ENCODE peak calls at places on chromosomes 3 and 15, in five cellular contexts. One of them, this sample, is unnamed.

GRCh38 chr15:90099072-90099867 is 3.0 kb downstream of the IDH2 start:
- DNase-seq in iPS-NIHi11: no peak
- DNase-seq in non-pigmented ciliary epithelial cell: no peak
- DNase-seq in omental fat pad: no peak
- DNase-seq in stimulated activated CD8-positive, alpha-beta memory T cell treated with anti-CD3 and anti-CD28 coated beads, Interleukin-7, amount 100 ng/mL, for 1 hour: no peak
- DNase-seq in this sample: no peak

GRCh38 chr3:28971156-28971555 is 309.7 kb upstream of the RBMS3 start:
- DNase-seq in stimulated activated CD8-positive, alpha-beta memory T cell treated with anti-CD3 and anti-CD28 coated beads, Interleukin-7, amount 100 ng/mL, for 1 hour: no peak
- DNase-seq in omental fat pad: no peak
- DNase-seq in iPS-NIHi11: no peak
- DNase-seq in non-pigmented ciliary epithelial cell: no peak
- DNase-seq in this sample: no peak

GRCh38 chr15:78681306-78682012 is 40.4 kb upstream of the CHRNB4 start:
- DNase-seq in non-pigmented ciliary epithelial cell: no peak
- DNase-seq in stimulated activated CD8-positive, alpha-beta memory T cell treated with anti-CD3 and anti-CD28 coated beads, Interleukin-7, amount 100 ng/mL, for 1 hour: no peak
- DNase-seq in iPS-NIHi11: no peak
- DNase-seq in omental fat pad: no peak
- DNase-seq in this sample: no peak

GRCh38 chr15:38941399-38941953 is 376.9 kb upstream of the RASGRP1 start:
- DNase-seq in non-pigmented ciliary epithelial cell: no peak
- DNase-seq in omental fat pad: no peak
- DNase-seq in stimulated activated CD8-positive, alpha-beta memory T cell treated with anti-CD3 and anti-CD28 coated beads, Interleukin-7, amount 100 ng/mL, for 1 hour: no peak
- DNase-seq in iPS-NIHi11: peak; percentile 6
- DNase-seq in this sample: no peak

GRCh38 chr3:184632551-184632950 is 71.0 kb downstream of the EPHB3 start:
- DNase-seq in stimulated activated CD8-positive, alpha-beta memory T cell treated with anti-CD3 and anti-CD28 coated beads, Interleukin-7, amount 100 ng/mL, for 1 hour: no peak
- DNase-seq in iPS-NIHi11: no peak
- DNase-seq in omental fat pad: no peak
- DNase-seq in non-pigmented ciliary epithelial cell: no peak
- DNase-seq in this sample: no peak

GRCh38 chr15:85407421-85408269 is 27.2 kb downstream of the AKAP13 start:
- DNase-seq in stimulated activated CD8-positive, alpha-beta memory T cell treated with anti-CD3 and anti-CD28 coated beads, Interleukin-7, amount 100 ng/mL, for 1 hour: no peak
- DNase-seq in non-pigmented ciliary epithelial cell: peak; percentile 78
- DNase-seq in iPS-NIHi11: no peak
- DNase-seq in omental fat pad: no peak
- DNase-seq in this sample: peak; percentile 23

GRCh38 chr15:67017318-67017717 is 48.1 kb upstream of the SMAD3 start:
- DNase-seq in stimulated activated CD8-positive, alpha-beta memory T cell treated with anti-CD3 and anti-CD28 coated beads, Interleukin-7, amount 100 ng/mL, for 1 hour: no peak
- DNase-seq in non-pigmented ciliary epithelial cell: no peak
- DNase-seq in omental fat pad: no peak
- DNase-seq in iPS-NIHi11: no peak
- DNase-seq in this sample: no peak

GRCh38 chr15:92005154-92005553 is 151.6 kb downstream of the SLCO3A1 start:
- DNase-seq in stimulated activated CD8-positive, alpha-beta memory T cell treated with anti-CD3 and anti-CD28 coated beads, Interleukin-7, amount 100 ng/mL, for 1 hour: no peak
- DNase-seq in iPS-NIHi11: no peak
- DNase-seq in omental fat pad: no peak
- DNase-seq in non-pigmented ciliary epithelial cell: no peak
- DNase-seq in this sample: no peak

GRCh38 chr3:141940204-141940776 is 63.8 kb downstream of the ATP1B3 start:
- DNase-seq in non-pigmented ciliary epithelial cell: peak; percentile 24
- DNase-seq in omental fat pad: no peak
- DNase-seq in stimulated activated CD8-positive, alpha-beta memory T cell treated with anti-CD3 and anti-CD28 coated beads, Interleukin-7, amount 100 ng/mL, for 1 hour: no peak
- DNase-seq in iPS-NIHi11: peak; percentile 42
- DNase-seq in this sample: no peak

GRCh38 chr3:156218353-156218744 is 98.0 kb downstream of the KCNAB1 start:
- DNase-seq in stimulated activated CD8-positive, alpha-beta memory T cell treated with anti-CD3 and anti-CD28 coated beads, Interleukin-7, amount 100 ng/mL, for 1 hour: no peak
- DNase-seq in non-pigmented ciliary epithelial cell: no peak
- DNase-seq in omental fat pad: no peak
- DNase-seq in iPS-NIHi11: no peak
- DNase-seq in this sample: no peak

GRCh38 chr3:36542186-36542585 is 161.9 kb downstream of the STAC start:
- DNase-seq in stimulated activated CD8-positive, alpha-beta memory T cell treated with anti-CD3 and anti-CD28 coated beads, Interleukin-7, amount 100 ng/mL, for 1 hour: no peak
- DNase-seq in omental fat pad: no peak
- DNase-seq in non-pigmented ciliary epithelial cell: no peak
- DNase-seq in iPS-NIHi11: no peak
- DNase-seq in this sample: no peak

GRCh38 chr15:100878601-100879000 is 1.0 kb upstream of the ALDH1A3 start:
- DNase-seq in stimulated activated CD8-positive, alpha-beta memory T cell treated with anti-CD3 and anti-CD28 coated beads, Interleukin-7, amount 100 ng/mL, for 1 hour: no peak
- DNase-seq in omental fat pad: no peak
- DNase-seq in iPS-NIHi11: peak; percentile 47
- DNase-seq in non-pigmented ciliary epithelial cell: no peak
- DNase-seq in this sample: no peak

GRCh38 chr3:150376001-150376848 is 31.9 kb upstream of the TSC22D2 start:
- DNase-seq in omental fat pad: no peak
- DNase-seq in stimulated activated CD8-positive, alpha-beta memory T cell treated with anti-CD3 and anti-CD28 coated beads, Interleukin-7, amount 100 ng/mL, for 1 hour: no peak
- DNase-seq in non-pigmented ciliary epithelial cell: no peak
- DNase-seq in iPS-NIHi11: no peak
- DNase-seq in this sample: no peak

GRCh38 chr15:38193496-38193895 is 59.1 kb upstream of the SPRED1 start:
- DNase-seq in omental fat pad: no peak
- DNase-seq in non-pigmented ciliary epithelial cell: no peak
- DNase-seq in iPS-NIHi11: no peak
- DNase-seq in stimulated activated CD8-positive, alpha-beta memory T cell treated with anti-CD3 and anti-CD28 coated beads, Interleukin-7, amount 100 ng/mL, for 1 hour: no peak
- DNase-seq in this sample: no peak

GRCh38 chr3:99978221-99978620 is 136.1 kb downstream of the FILIP1L start:
- DNase-seq in non-pigmented ciliary epithelial cell: no peak
- DNase-seq in iPS-NIHi11: no peak
- DNase-seq in stimulated activated CD8-positive, alpha-beta memory T cell treated with anti-CD3 and anti-CD28 coated beads, Interleukin-7, amount 100 ng/mL, for 1 hour: no peak
- DNase-seq in omental fat pad: no peak
- DNase-seq in this sample: no peak

GRCh38 chr3:55750525-55750924 is 263.4 kb upstream of the WNT5A start:
- DNase-seq in omental fat pad: no peak
- DNase-seq in stimulated activated CD8-positive, alpha-beta memory T cell treated with anti-CD3 and anti-CD28 coated beads, Interleukin-7, amount 100 ng/mL, for 1 hour: no peak
- DNase-seq in non-pigmented ciliary epithelial cell: peak; percentile 76
- DNase-seq in iPS-NIHi11: no peak
- DNase-seq in this sample: no peak

GRCh38 chr3:43871627-43872245 is 181.0 kb downstream of the ABHD5 start:
- DNase-seq in stimulated activated CD8-positive, alpha-beta memory T cell treated with anti-CD3 and anti-CD28 coated beads, Interleukin-7, amount 100 ng/mL, for 1 hour: no peak
- DNase-seq in non-pigmented ciliary epithelial cell: no peak
- DNase-seq in iPS-NIHi11: no peak
- DNase-seq in omental fat pad: no peak
- DNase-seq in this sample: no peak

GRCh38 chr3:136802481-136802996 is 16.4 kb upstream of the SLC35G2 start:
- DNase-seq in iPS-NIHi11: no peak
- DNase-seq in stimulated activated CD8-positive, alpha-beta memory T cell treated with anti-CD3 and anti-CD28 coated beads, Interleukin-7, amount 100 ng/mL, for 1 hour: no peak
- DNase-seq in non-pigmented ciliary epithelial cell: no peak
- DNase-seq in omental fat pad: no peak
- DNase-seq in this sample: peak; percentile 74

GRCh38 chr15:59282515-59283337 is 76.1 kb downstream of the LDHAL6B start:
- DNase-seq in stimulated activated CD8-positive, alpha-beta memory T cell treated with anti-CD3 and anti-CD28 coated beads, Interleukin-7, amount 100 ng/mL, for 1 hour: no peak
- DNase-seq in omental fat pad: no peak
- DNase-seq in non-pigmented ciliary epithelial cell: no peak
- DNase-seq in iPS-NIHi11: no peak
- DNase-seq in this sample: no peak

GRCh38 chr15:92541197-92542190 is 114.1 kb downstream of the FAM174B start:
- DNase-seq in stimulated activated CD8-positive, alpha-beta memory T cell treated with anti-CD3 and anti-CD28 coated beads, Interleukin-7, amount 100 ng/mL, for 1 hour: no peak
- DNase-seq in omental fat pad: no peak
- DNase-seq in iPS-NIHi11: no peak
- DNase-seq in non-pigmented ciliary epithelial cell: no peak
- DNase-seq in this sample: no peak

GRCh38 chr15:77031376-77032050 is 36.6 kb downstream of the PSTPIP1 start:
- DNase-seq in iPS-NIHi11: no peak
- DNase-seq in stimulated activated CD8-positive, alpha-beta memory T cell treated with anti-CD3 and anti-CD28 coated beads, Interleukin-7, amount 100 ng/mL, for 1 hour: no peak
- DNase-seq in non-pigmented ciliary epithelial cell: no peak
- DNase-seq in omental fat pad: no peak
- DNase-seq in this sample: peak; percentile 56

GRCh38 chr3:151425640-151426336 is 35.1 kb downstream of the IGSF10 start:
- DNase-seq in omental fat pad: no peak
- DNase-seq in non-pigmented ciliary epithelial cell: no peak
- DNase-seq in iPS-NIHi11: no peak
- DNase-seq in stimulated activated CD8-positive, alpha-beta memory T cell treated with anti-CD3 and anti-CD28 coated beads, Interleukin-7, amount 100 ng/mL, for 1 hour: no peak
- DNase-seq in this sample: no peak

GRCh38 chr15:63089260-63090043 is 32.2 kb upstream of the LACTB start:
- DNase-seq in stimulated activated CD8-positive, alpha-beta memory T cell treated with anti-CD3 and anti-CD28 coated beads, Interleukin-7, amount 100 ng/mL, for 1 hour: no peak
- DNase-seq in non-pigmented ciliary epithelial cell: peak; percentile 65
- DNase-seq in iPS-NIHi11: no peak
- DNase-seq in omental fat pad: no peak
- DNase-seq in this sample: no peak

GRCh38 chr15:74200871-74201419 is 1.6 kb downstream of the STRA6 start:
- DNase-seq in omental fat pad: no peak
- DNase-seq in stimulated activated CD8-positive, alpha-beta memory T cell treated with anti-CD3 and anti-CD28 coated beads, Interleukin-7, amount 100 ng/mL, for 1 hour: no peak
- DNase-seq in non-pigmented ciliary epithelial cell: no peak
- DNase-seq in iPS-NIHi11: no peak
- DNase-seq in this sample: no peak

GRCh38 chr15:63979227-63979793 is 67.0 kb downstream of the DAPK2 start:
- DNase-seq in non-pigmented ciliary epithelial cell: no peak
- DNase-seq in iPS-NIHi11: no peak
- DNase-seq in stimulated activated CD8-positive, alpha-beta memory T cell treated with anti-CD3 and anti-CD28 coated beads, Interleukin-7, amount 100 ng/mL, for 1 hour: no peak
- DNase-seq in omental fat pad: no peak
- DNase-seq in this sample: no peak

GRCh38 chr3:71076361-71076997 is 507.0 kb downstream of the FOXP1 start:
- DNase-seq in non-pigmented ciliary epithelial cell: no peak
- DNase-seq in iPS-NIHi11: no peak
- DNase-seq in stimulated activated CD8-positive, alpha-beta memory T cell treated with anti-CD3 and anti-CD28 coated beads, Interleukin-7, amount 100 ng/mL, for 1 hour: no peak
- DNase-seq in omental fat pad: no peak
- DNase-seq in this sample: no peak

GRCh38 chr3:151135548-151136337 is 50.3 kb downstream of the MED12L start:
- DNase-seq in iPS-NIHi11: no peak
- DNase-seq in omental fat pad: no peak
- DNase-seq in non-pigmented ciliary epithelial cell: no peak
- DNase-seq in stimulated activated CD8-positive, alpha-beta memory T cell treated with anti-CD3 and anti-CD28 coated beads, Interleukin-7, amount 100 ng/mL, for 1 hour: no peak
- DNase-seq in this sample: peak; percentile 63

GRCh38 chr3:179702271-179702947 is 49.6 kb downstream of the USP13 start:
- DNase-seq in stimulated activated CD8-positive, alpha-beta memory T cell treated with anti-CD3 and anti-CD28 coated beads, Interleukin-7, amount 100 ng/mL, for 1 hour: no peak
- DNase-seq in omental fat pad: no peak
- DNase-seq in iPS-NIHi11: no peak
- DNase-seq in non-pigmented ciliary epithelial cell: no peak
- DNase-seq in this sample: no peak

GRCh38 chr3:10552631-10552943 is 47.2 kb upstream of the ATP2B2 start:
- DNase-seq in iPS-NIHi11: no peak
- DNase-seq in non-pigmented ciliary epithelial cell: no peak
- DNase-seq in omental fat pad: no peak
- DNase-seq in stimulated activated CD8-positive, alpha-beta memory T cell treated with anti-CD3 and anti-CD28 coated beads, Interleukin-7, amount 100 ng/mL, for 1 hour: no peak
- DNase-seq in this sample: peak; percentile 7

GRCh38 chr15:75349851-75350588 is 3.2 kb downstream of the NEIL1 start:
- DNase-seq in omental fat pad: no peak
- DNase-seq in iPS-NIHi11: peak; percentile 4
- DNase-seq in non-pigmented ciliary epithelial cell: no peak
- DNase-seq in stimulated activated CD8-positive, alpha-beta memory T cell treated with anti-CD3 and anti-CD28 coated beads, Interleukin-7, amount 100 ng/mL, for 1 hour: peak; percentile 59
- DNase-seq in this sample: no peak

GRCh38 chr15:45157056-45157455 is 27.3 kb downstream of the DUOX1 start:
- DNase-seq in omental fat pad: no peak
- DNase-seq in non-pigmented ciliary epithelial cell: no peak
- DNase-seq in iPS-NIHi11: no peak
- DNase-seq in stimulated activated CD8-positive, alpha-beta memory T cell treated with anti-CD3 and anti-CD28 coated beads, Interleukin-7, amount 100 ng/mL, for 1 hour: no peak
- DNase-seq in this sample: no peak

GRCh38 chr3:4492240-4493007 is 724 bp upstream of the ITPR1 start:
- DNase-seq in non-pigmented ciliary epithelial cell: no peak
- DNase-seq in omental fat pad: no peak
- DNase-seq in iPS-NIHi11: peak; percentile 48
- DNase-seq in stimulated activated CD8-positive, alpha-beta memory T cell treated with anti-CD3 and anti-CD28 coated beads, Interleukin-7, amount 100 ng/mL, for 1 hour: no peak
- DNase-seq in this sample: peak; percentile 35

GRCh38 chr3:64677961-64678716 is 9.7 kb downstream of the ADAMTS9 start:
- DNase-seq in non-pigmented ciliary epithelial cell: no peak
- DNase-seq in iPS-NIHi11: no peak
- DNase-seq in stimulated activated CD8-positive, alpha-beta memory T cell treated with anti-CD3 and anti-CD28 coated beads, Interleukin-7, amount 100 ng/mL, for 1 hour: no peak
- DNase-seq in omental fat pad: no peak
- DNase-seq in this sample: no peak

GRCh38 chr15:90883971-90884718 is at the start of gene FES:
- DNase-seq in non-pigmented ciliary epithelial cell: no peak
- DNase-seq in stimulated activated CD8-positive, alpha-beta memory T cell treated with anti-CD3 and anti-CD28 coated beads, Interleukin-7, amount 100 ng/mL, for 1 hour: no peak
- DNase-seq in omental fat pad: no peak
- DNase-seq in iPS-NIHi11: peak; percentile 81
- DNase-seq in this sample: no peak

GRCh38 chr3:128226794-128227399 is 73.6 kb downstream of the EEFSEC start:
- DNase-seq in non-pigmented ciliary epithelial cell: no peak
- DNase-seq in omental fat pad: no peak
- DNase-seq in iPS-NIHi11: peak; percentile 86
- DNase-seq in stimulated activated CD8-positive, alpha-beta memory T cell treated with anti-CD3 and anti-CD28 coated beads, Interleukin-7, amount 100 ng/mL, for 1 hour: no peak
- DNase-seq in this sample: no peak

GRCh38 chr3:38500688-38501417 is 4.7 kb downstream of the EXOG start:
- DNase-seq in iPS-NIHi11: no peak
- DNase-seq in stimulated activated CD8-positive, alpha-beta memory T cell treated with anti-CD3 and anti-CD28 coated beads, Interleukin-7, amount 100 ng/mL, for 1 hour: no peak
- DNase-seq in omental fat pad: no peak
- DNase-seq in non-pigmented ciliary epithelial cell: no peak
- DNase-seq in this sample: no peak

GRCh38 chr3:27985369-27986035 is 255.9 kb upstream of the CMC1 start:
- DNase-seq in iPS-NIHi11: no peak
- DNase-seq in non-pigmented ciliary epithelial cell: no peak
- DNase-seq in stimulated activated CD8-positive, alpha-beta memory T cell treated with anti-CD3 and anti-CD28 coated beads, Interleukin-7, amount 100 ng/mL, for 1 hour: no peak
- DNase-seq in omental fat pad: no peak
- DNase-seq in this sample: no peak

GRCh38 chr3:61903931-61904657 is 342.7 kb downstream of the PTPRG start:
- DNase-seq in stimulated activated CD8-positive, alpha-beta memory T cell treated with anti-CD3 and anti-CD28 coated beads, Interleukin-7, amount 100 ng/mL, for 1 hour: no peak
- DNase-seq in iPS-NIHi11: no peak
- DNase-seq in non-pigmented ciliary epithelial cell: no peak
- DNase-seq in omental fat pad: no peak
- DNase-seq in this sample: no peak

GRCh38 chr3:36814071-36814717 is 49.8 kb upstream of the DCLK3 start:
- DNase-seq in non-pigmented ciliary epithelial cell: no peak
- DNase-seq in iPS-NIHi11: no peak
- DNase-seq in stimulated activated CD8-positive, alpha-beta memory T cell treated with anti-CD3 and anti-CD28 coated beads, Interleukin-7, amount 100 ng/mL, for 1 hour: no peak
- DNase-seq in omental fat pad: no peak
- DNase-seq in this sample: no peak